ENCODE peak calls at places on chromosomes 1 and 21, in ten cellular contexts. W, T, Q, D, Y, K, M, B, E and H are unnamed samples. For H3K27me3, the result is how much of the 10 kb centered on the place peaks cover.

GRCh38 chr1:32992489-32993214 is 28.0 kb upstream of the RNF19B start:
- DNase-seq in W (peak), T (peak), Q (no peak), D (no peak), Y (peak), K (peak), M (peak), B (peak), E (peak), H (no peak)

GRCh38 chr21:39452207-39452964 is 616 bp downstream of the SH3BGR start:
- DNase-seq in W (no peak), T (peak), Q (no peak), D (no peak), Y (no peak), K (no peak), M (peak), B (no peak), E (no peak), H (no peak)

GRCh38 chr1:176696109-176696508 is 233.1 kb downstream of the PAPPA2 start:
- DNase-seq in W (peak), T (peak), Q (no peak), D (no peak), Y (no peak), K (peak), M (peak), B (peak), E (peak), H (no peak)

GRCh38 chr1:198443374-198444233 is 96.9 kb downstream of the ATP6V1G3 start:
- DNase-seq in W (no peak), T (peak), Q (peak), D (no peak), Y (no peak), K (no peak), M (peak), B (no peak), E (no peak), H (no peak)

GRCh38 chr1:65467536-65467935 is 47.1 kb downstream of the LEPR start:
- DNase-seq in W (no peak), T (peak), Q (no peak), D (no peak), Y (no peak), K (peak), M (peak), B (no peak), E (peak), H (no peak)

GRCh38 chr1:48498096-48498791 is 26.2 kb upstream of the SPATA6 start:
- DNase-seq in W (peak), T (peak), Q (peak), D (peak), Y (peak), K (peak), M (peak), B (peak), E (peak), H (peak)

GRCh38 chr1:115453666-115454065 is 115.6 kb upstream of the NGF start:
- DNase-seq in W (no peak), T (no peak), Q (no peak), D (no peak), Y (no peak), K (no peak), M (no peak), B (no peak), E (no peak), H (no peak)

GRCh38 chr1:82704393-82704792 is 903.7 kb downstream of the ADGRL2 start:
- DNase-seq in W (no peak), T (no peak), Q (no peak), D (no peak), Y (no peak), K (peak), M (no peak), B (no peak), E (no peak), H (no peak)

GRCh38 chr1:6612641-6613360 is 730 bp upstream of the PHF13 start:
- DNase-seq in W (peak), T (peak), Q (no peak), D (peak), Y (no peak), K (peak), M (peak), B (no peak), E (peak), H (no peak)

GRCh38 chr1:204925701-204926100 is 55.0 kb downstream of the NFASC start:
- DNase-seq in W (no peak), T (peak), Q (no peak), D (no peak), Y (no peak), K (no peak), M (no peak), B (no peak), E (no peak), H (no peak)

GRCh38 chr1:64051801-64052200 is 151.6 kb upstream of the UBE2U start:
- DNase-seq in W (no peak), T (no peak), Q (no peak), D (no peak), Y (no peak), K (no peak), M (peak), B (no peak), E (peak), H (no peak)

GRCh38 chr1:44684525-44684924 is 10.0 kb downstream of the ARMH1 start:
- DNase-seq in W (no peak), T (no peak), Q (no peak), D (no peak), Y (no peak), K (no peak), M (no peak), B (no peak), E (no peak), H (no peak)

GRCh38 chr1:87794788-87795614 is 466.3 kb downstream of the LMO4 start:
- DNase-seq in W (no peak), T (no peak), Q (peak), D (no peak), Y (no peak), K (no peak), M (peak), B (no peak), E (peak), H (no peak)

GRCh38 chr1:171613282-171613681 is 8.8 kb upstream of the MYOCOS start:
- DNase-seq in W (no peak), T (no peak), Q (no peak), D (no peak), Y (no peak), K (no peak), M (no peak), B (no peak), E (no peak), H (no peak)

GRCh38 chr1:216186131-216186530 is 237.1 kb downstream of the USH2A start:
- DNase-seq in W (no peak), T (no peak), Q (no peak), D (no peak), Y (no peak), K (no peak), M (no peak), B (no peak), E (no peak), H (no peak)

GRCh38 chr21:40054403-40054802 is 187.2 kb downstream of the PCP4 start:
- DNase-seq in W (peak), T (no peak), Q (no peak), D (no peak), Y (no peak), K (no peak), M (no peak), B (peak), E (peak), H (no peak)

GRCh38 chr1:230917284-230918135 is 49.2 kb upstream of the C1orf198 start:
- DNase-seq in W (peak), T (peak), Q (peak), D (peak), Y (peak), K (peak), M (peak), B (peak), E (peak), H (peak)

GRCh38 chr1:67683736-67684525 is 1.1 kb upstream of the GADD45A start:
- DNase-seq in W (no peak), T (peak), Q (no peak), D (no peak), Y (no peak), K (no peak), M (peak), B (no peak), E (peak), H (no peak)

GRCh38 chr1:43492816-43493215 is 37.9 kb upstream of the PTPRF start:
- DNase-seq in W (no peak), T (no peak), Q (no peak), D (no peak), Y (no peak), K (no peak), M (peak), B (no peak), E (no peak), H (no peak)

GRCh38 chr1:165612062-165612461 is 19.0 kb upstream of the MGST3 start:
- DNase-seq in W (no peak), T (no peak), Q (no peak), D (no peak), Y (no peak), K (no peak), M (no peak), B (no peak), E (no peak), H (no peak)

GRCh38 chr1:234507626-234508387 is 28.8 kb upstream of the TARBP1 start:
- DNase-seq in W (no peak), T (no peak), Q (no peak), D (no peak), Y (no peak), K (no peak), M (no peak), B (no peak), E (no peak), H (no peak)

GRCh38 chr1:37096523-37096922 is 62.2 kb upstream of the GRIK3 start:
- DNase-seq in W (no peak), T (peak), Q (no peak), D (peak), Y (peak), K (no peak), M (no peak), B (peak), E (no peak), H (no peak)

GRCh38 chr1:177238967-177239366 is 68.2 kb downstream of the BRINP2 start:
- DNase-seq in W (no peak), T (no peak), Q (no peak), D (no peak), Y (no peak), K (no peak), M (no peak), B (no peak), E (no peak), H (no peak)

GRCh38 chr1:29520571-29521437 is 284.5 kb downstream of the PTPRU start:
- DNase-seq in W (no peak), T (no peak), Q (no peak), D (no peak), Y (no peak), K (no peak), M (no peak), B (no peak), E (no peak), H (no peak)

GRCh38 chr1:100187912-100188311 is 9.9 kb upstream of the LRRC39 start:
- DNase-seq in W (no peak), T (no peak), Q (no peak), D (no peak), Y (no peak), K (no peak), M (peak), B (no peak), E (peak), H (no peak)

GRCh38 chr1:150568567-150568966 is 10.8 kb downstream of the MCL1 start:
- DNase-seq in W (peak), T (no peak), Q (no peak), D (no peak), Y (no peak), K (no peak), M (no peak), B (no peak), E (no peak), H (no peak)

GRCh38 chr1:52633291-52633754 is 355 bp downstream of the SHISAL2A start:
- DNase-seq in W (no peak), T (no peak), Q (no peak), D (no peak), Y (peak), K (peak), M (no peak), B (no peak), E (no peak), H (peak)

GRCh38 chr21:38621132-38621531 is 122.9 kb upstream of the ERG start:
- DNase-seq in W (peak), T (peak), Q (no peak), D (no peak), Y (no peak), K (no peak), M (no peak), B (no peak), E (no peak), H (no peak)

GRCh38 chr1:7940745-7941436 is at the start of gene TNFRSF9:
- DNase-seq in W (no peak), T (peak), Q (no peak), D (no peak), Y (peak), K (no peak), M (no peak), B (no peak), E (peak), H (peak)

GRCh38 chr1:155009221-155009711 is 6.7 kb downstream of the ZBTB7B start:
- DNase-seq in W (no peak), T (no peak), Q (no peak), D (no peak), Y (no peak), K (no peak), M (no peak), B (no peak), E (no peak), H (no peak)

GRCh38 chr1:246210751-246211150 is 296.3 kb downstream of the SMYD3 start:
- DNase-seq in W (no peak), T (no peak), Q (no peak), D (peak), Y (peak), K (peak), M (no peak), B (no peak), E (no peak), H (no peak)

GRCh38 chr21:44701541-44701940 is 4.6 kb downstream of the KRTAP10-12 start:
- DNase-seq in W (no peak), T (no peak), Q (no peak), D (peak), Y (no peak), K (no peak), M (no peak), B (no peak), E (no peak), H (no peak)

GRCh38 chr21:44701023-44701400 is 4.0 kb downstream of the KRTAP10-12 start:
- DNase-seq in W (no peak), T (no peak), Q (no peak), D (peak), Y (no peak), K (no peak), M (no peak), B (no peak), E (no peak), H (no peak)

GRCh38 chr21:44702111-44702972 is 5.4 kb downstream of the KRTAP10-12 start:
- DNase-seq in W (no peak), T (no peak), Q (no peak), D (peak), Y (no peak), K (no peak), M (no peak), B (no peak), E (no peak), H (no peak)

GRCh38 chr21:44699502-44700001 is 2.6 kb downstream of the KRTAP10-12 start:
- DNase-seq in W (no peak), T (no peak), Q (no peak), D (peak), Y (no peak), K (no peak), M (no peak), B (no peak), E (no peak), H (no peak)

GRCh38 chr21:44700101-44701022 is 3.4 kb downstream of the KRTAP10-12 start:
- DNase-seq in W (no peak), T (no peak), Q (no peak), D (peak), Y (no peak), K (no peak), M (no peak), B (no peak), E (no peak), H (no peak)
- H3K27me3 ChIP-seq in W (half or more), T (under half), Q (under half), D (half or more), Y (half or more), K (under half), M (under half), B (under half), E (under half), H (half or more)

GRCh38 chr1:22643928-22644327 is 495 bp downstream of the C1QC start:
- DNase-seq in W (no peak), T (no peak), Q (no peak), D (no peak), Y (no peak), K (no peak), M (no peak), B (no peak), E (no peak), H (no peak)

GRCh38 chr1:22643381-22643780 is at the start of gene C1QC:
- DNase-seq in W (no peak), T (no peak), Q (no peak), D (no peak), Y (no peak), K (no peak), M (no peak), B (no peak), E (peak), H (no peak)

GRCh38 chr1:22646359-22646758 is 2.9 kb downstream of the C1QC start:
- DNase-seq in W (no peak), T (no peak), Q (no peak), D (no peak), Y (no peak), K (no peak), M (peak), B (no peak), E (no peak), H (no peak)

GRCh38 chr1:22641906-22642636 is 1.4 kb upstream of the C1QC start:
- DNase-seq in W (peak), T (peak), Q (no peak), D (peak), Y (peak), K (peak), M (peak), B (peak), E (peak), H (peak)

GRCh38 chr1:22645936-22646335 is 2.5 kb downstream of the C1QC start:
- DNase-seq in W (no peak), T (no peak), Q (no peak), D (no peak), Y (no peak), K (no peak), M (no peak), B (no peak), E (peak), H (no peak)
- H3K27me3 ChIP-seq in W (half or more), T (under half), Q (under half), D (under half), Y (under half), K (under half), M (under half), B (under half), E (under half), H (under half)

GRCh38 chr1:50972766-50973165 is 2.7 kb downstream of the CDKN2C start:
- DNase-seq in W (no peak), T (no peak), Q (no peak), D (no peak), Y (no peak), K (no peak), M (peak), B (no peak), E (no peak), H (no peak)
- H3K27me3 ChIP-seq in W (under half), T (under half), Q (under half), D (under half), Y (under half), K (half or more), M (under half), B (under half), E (under half), H (under half)

DNA sequence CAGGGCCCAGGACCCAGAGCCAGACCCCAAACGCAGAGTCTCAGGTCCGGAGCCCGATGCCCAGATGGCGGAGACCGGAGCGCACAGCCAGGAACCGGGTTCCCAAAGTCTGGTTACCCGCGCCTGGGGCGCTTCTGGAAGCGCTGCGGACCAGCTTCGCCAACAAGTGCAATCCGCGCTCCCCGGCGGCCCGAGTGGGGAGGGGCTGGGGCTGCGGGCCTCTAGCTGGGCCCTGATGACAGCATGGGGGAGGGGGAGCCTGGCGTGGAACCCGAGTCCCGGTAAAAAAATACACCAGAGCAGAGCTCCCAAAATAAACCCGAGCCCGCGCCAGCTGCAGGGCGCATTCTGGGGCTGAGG is 494 bp downstream of the NT5C1A start:
- DNase-seq in W (no peak), T (no peak), Q (no peak), D (peak), Y (peak), K (peak), M (no peak), B (no peak), E (peak), H (no peak)
- H3K27me3 ChIP-seq in W (under half), T (under half), Q (half or more), D (under half), Y (under half), K (half or more), M (under half), B (under half), E (under half), H (under half)

DNA sequence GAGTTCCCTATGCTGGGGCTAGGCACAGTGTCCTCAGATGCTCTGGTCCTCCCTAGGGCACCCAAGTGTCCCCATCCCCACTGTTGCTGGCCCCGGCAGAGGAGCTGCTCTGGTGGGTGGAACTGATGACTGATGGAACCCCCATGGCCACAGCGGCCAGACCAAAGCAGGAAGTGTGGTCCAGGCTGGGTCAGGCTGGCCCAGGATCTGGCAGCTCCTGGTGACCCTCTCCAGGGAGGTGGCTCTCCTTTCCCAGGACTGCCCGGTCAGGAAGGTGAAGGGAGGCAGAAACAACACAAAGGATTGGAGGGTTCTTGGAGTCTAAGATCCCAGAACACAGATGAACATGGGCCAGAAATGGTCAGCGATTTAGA is 1.1 kb downstream of the NKAIN1 start:
- DNase-seq in W (no peak), T (no peak), Q (no peak), D (peak), Y (no peak), K (no peak), M (no peak), B (no peak), E (no peak), H (no peak)
- H3K27me3 ChIP-seq in W (under half), T (half or more), Q (under half), D (under half), Y (under half), K (half or more), M (under half), B (under half), E (under half), H (half or more)